ENCODE peak calls at places on chromosomes 6 and 20, in six cellular contexts. F is ELR; C is stimulated activated CD8-positive, alpha-beta memory T cell treated with anti-CD3 and anti-CD28 coated beads, Interleukin-4, amount 100 ng/mL, for 4 hours; E is HT1080; Z is CD8-positive, alpha-beta T cell; R is PC-3. W is an unnamed sample.

GRCh38 chr6:49336514-49337131 is 126.4 kb downstream of the MMUT start:
- DNase-seq in F (no peak), C (no peak), E (peak; percentile 8), Z (no peak), R (no peak), W (no peak)

GRCh38 chr6:95517004-95517403 is 60.3 kb upstream of the MANEA start:
- DNase-seq in F (no peak), C (no peak), E (no peak), Z (no peak), R (no peak), W (no peak)

GRCh38 chr20:12554416-12554815 is 454.4 kb upstream of the SPTLC3 start:
- DNase-seq in F (no peak), C (no peak), E (no peak), Z (no peak), R (peak; percentile 19), W (peak; percentile 32)

GRCh38 chr6:81614292-81614691 is 138.2 kb downstream of the TENT5A start:
- DNase-seq in F (peak; percentile 43), C (no peak), E (peak; percentile 25), Z (no peak), R (peak; percentile 56), W (no peak)

GRCh38 chr20:62366370-62367135 is 559 bp downstream of the LAMA5 start:
- DNase-seq in F (no peak), C (no peak), E (no peak), Z (no peak), R (peak; percentile 71), W (peak; percentile 56)

GRCh38 chr6:163543311-163543710 is 128.8 kb downstream of the QKI start:
- DNase-seq in F (no peak), C (no peak), E (no peak), Z (no peak), R (no peak), W (no peak)

GRCh38 chr6:17115251-17116089 is 13.6 kb downstream of the STMND1 start:
- DNase-seq in F (peak; percentile 94), C (no peak), E (peak; percentile 78), Z (no peak), R (peak; percentile 88), W (peak; percentile 38)

GRCh38 chr6:161584051-161584450 is 310.2 kb upstream of the AGPAT4 start:
- DNase-seq in F (peak; percentile 45), C (no peak), E (peak; percentile 14), Z (no peak), R (peak; percentile 29), W (peak; percentile 18)

GRCh38 chr6:167769408-167770190 is 57.1 kb upstream of the AFDN start:
- DNase-seq in F (no peak), C (no peak), E (no peak), Z (no peak), R (no peak), W (no peak)

GRCh38 chr20:33162313-33162712 is 5.6 kb upstream of the BPIFA2 start:
- DNase-seq in F (no peak), C (no peak), E (no peak), Z (no peak), R (no peak), W (no peak)

GRCh38 chr6:18400831-18401446 is 13.8 kb downstream of the RNF144B start:
- DNase-seq in F (peak; percentile 71), C (no peak), E (peak; percentile 53), Z (no peak), R (no peak), W (no peak)

GRCh38 chr20:62500237-62500864 is 24.6 kb upstream of the GATA5 start:
- DNase-seq in F (peak; percentile 73), C (peak; percentile 67), E (no peak), Z (peak; percentile 62), R (peak; percentile 73), W (peak; percentile 75)

GRCh38 chr6:153956807-153957206 is 82.2 kb upstream of the OPRM1 start:
- DNase-seq in F (peak; percentile 69), C (no peak), E (peak; percentile 30), Z (no peak), R (no peak), W (no peak)

GRCh38 chr6:24845578-24845977 is 46.9 kb upstream of the ARMH2 start:
- DNase-seq in F (no peak), C (no peak), E (no peak), Z (no peak), R (no peak), W (no peak)

GRCh38 chr6:129686941-129687627 is 22.9 kb downstream of the ARHGAP18 start:
- DNase-seq in F (peak; percentile 72), C (no peak), E (peak; percentile 82), Z (no peak), R (no peak), W (no peak)

GRCh38 chr6:132789398-132789780 is 9.0 kb downstream of the SLC18B1 start:
- DNase-seq in F (no peak), C (no peak), E (no peak), Z (no peak), R (no peak), W (no peak)

GRCh38 chr20:11054266-11055025 is 380.6 kb upstream of the JAG1 start:
- DNase-seq in F (no peak), C (no peak), E (no peak), Z (no peak), R (no peak), W (no peak)

GRCh38 chr20:46361811-46362210 is 44.6 kb downstream of the ELMO2 start:
- DNase-seq in F (no peak), C (no peak), E (no peak), Z (no peak), R (no peak), W (no peak)

GRCh38 chr20:58647814-58648501 is 3.1 kb upstream of the STX16 start:
- DNase-seq in F (peak; percentile 70), C (no peak), E (peak; percentile 82), Z (no peak), R (peak; percentile 88), W (no peak)

GRCh38 chr20:910840-911770 is 5.0 kb downstream of the ANGPT4 start:
- DNase-seq in F (peak; percentile 30), C (no peak), E (peak; percentile 7), Z (no peak), R (no peak), W (no peak)

GRCh38 chr6:106574729-106575458 is 54.4 kb downstream of the RTN4IP1 start:
- DNase-seq in F (peak; percentile 80), C (no peak), E (peak; percentile 77), Z (no peak), R (peak; percentile 77), W (peak; percentile 44)

GRCh38 chr6:10268661-10269060 is 146.2 kb downstream of the TFAP2A start:
- DNase-seq in F (no peak), C (no peak), E (no peak), Z (no peak), R (no peak), W (no peak)

GRCh38 chr6:161908872-161909271 is 635.0 kb upstream of the AGPAT4 start:
- DNase-seq in F (peak; percentile 48), C (no peak), E (peak; percentile 69), Z (no peak), R (peak; percentile 21), W (no peak)

GRCh38 chr20:24357169-24357568 is 112.3 kb upstream of the SYNDIG1 start:
- DNase-seq in F (no peak), C (no peak), E (no peak), Z (no peak), R (no peak), W (no peak)

GRCh38 chr6:130417951-130418350 is 52.1 kb downstream of the TMEM200A start:
- DNase-seq in F (peak; percentile 80), C (no peak), E (no peak), Z (no peak), R (peak; percentile 22), W (no peak)

GRCh38 chr6:164749126-164749758 is 560.2 kb downstream of the C6orf118 start:
- DNase-seq in F (no peak), C (no peak), E (peak; percentile 81), Z (no peak), R (peak; percentile 40), W (no peak)

GRCh38 chr6:125974214-125974866 is 12.0 kb upstream of the TRMT11 start:
- DNase-seq in F (peak; percentile 81), C (no peak), E (peak; percentile 42), Z (no peak), R (peak; percentile 61), W (peak; percentile 54)

GRCh38 chr6:11241793-11242201 is 9.3 kb upstream of the NEDD9 start:
- DNase-seq in F (no peak), C (no peak), E (no peak), Z (no peak), R (no peak), W (no peak)

GRCh38 chr6:26329763-26330511 is 35.1 kb upstream of the BTN3A2 start:
- DNase-seq in F (peak; percentile 77), C (peak; percentile 33), E (peak; percentile 79), Z (no peak), R (peak; percentile 83), W (peak; percentile 42)

GRCh38 chr20:37670426-37670825 is 23.4 kb upstream of the CTNNBL1 start:
- DNase-seq in F (peak; percentile 11), C (no peak), E (no peak), Z (no peak), R (no peak), W (no peak)